ENCODE peak calls at places on chromosomes 12 and 14, in ten cellular contexts. One of them, this sample, is unnamed. For H3K9me3, the result is how much of the 10 kb centered on the place peaks cover.

GRCh38 chr14:61780125-61780524 is 17.9 kb downstream of the SNAPC1 start:
- DNase-seq in uterus: no peak
- DNase-seq in IMR-90: no peak
- DNase-seq in transverse colon: no peak
- DNase-seq in breast epithelium: no peak
- DNase-seq in heart left ventricle: no peak
- DNase-seq in body of pancreas: no peak
- DNase-seq in HCT116: no peak
- DNase-seq in prostate gland: no peak
- DNase-seq in stomach: no peak
- DNase-seq in this sample: no peak

GRCh38 chr12:102462803-102463499 is 17.4 kb downstream of the IGF1 start:
- DNase-seq in uterus: no peak
- DNase-seq in IMR-90: peak
- DNase-seq in transverse colon: no peak
- DNase-seq in breast epithelium: no peak
- DNase-seq in heart left ventricle: no peak
- DNase-seq in body of pancreas: no peak
- DNase-seq in HCT116: no peak
- DNase-seq in prostate gland: no peak
- DNase-seq in stomach: no peak
- DNase-seq in this sample: no peak

GRCh38 chr12:97308576-97309198 is 153.9 kb upstream of the RMST start:
- DNase-seq in uterus: no peak
- DNase-seq in IMR-90: peak
- DNase-seq in transverse colon: no peak
- DNase-seq in breast epithelium: no peak
- DNase-seq in heart left ventricle: no peak
- DNase-seq in body of pancreas: no peak
- DNase-seq in HCT116: peak
- DNase-seq in prostate gland: peak
- DNase-seq in stomach: no peak
- DNase-seq in this sample: no peak

GRCh38 chr12:8549381-8549780 is 8.7 kb upstream of the CLEC4E start:
- DNase-seq in uterus: no peak
- DNase-seq in IMR-90: no peak
- DNase-seq in transverse colon: no peak
- DNase-seq in breast epithelium: no peak
- DNase-seq in heart left ventricle: no peak
- DNase-seq in body of pancreas: no peak
- DNase-seq in HCT116: no peak
- DNase-seq in prostate gland: no peak
- DNase-seq in stomach: no peak
- DNase-seq in this sample: no peak

GRCh38 chr12:94263905-94264655 is 115.7 kb downstream of the PLXNC1 start:
- DNase-seq in uterus: peak
- DNase-seq in IMR-90: no peak
- DNase-seq in transverse colon: no peak
- DNase-seq in breast epithelium: no peak
- DNase-seq in heart left ventricle: peak
- DNase-seq in body of pancreas: no peak
- DNase-seq in HCT116: no peak
- DNase-seq in prostate gland: no peak
- DNase-seq in stomach: no peak
- DNase-seq in this sample: no peak

GRCh38 chr12:65525501-65526141 is 247.1 kb downstream of the MSRB3 start:
- DNase-seq in uterus: no peak
- DNase-seq in IMR-90: peak
- DNase-seq in transverse colon: no peak
- DNase-seq in breast epithelium: no peak
- DNase-seq in heart left ventricle: no peak
- DNase-seq in body of pancreas: no peak
- DNase-seq in HCT116: no peak
- DNase-seq in prostate gland: no peak
- DNase-seq in stomach: no peak
- DNase-seq in this sample: no peak

GRCh38 chr12:46959484-46959883 is 119.9 kb upstream of the PCED1B start:
- DNase-seq in uterus: no peak
- DNase-seq in IMR-90: peak
- DNase-seq in transverse colon: no peak
- DNase-seq in breast epithelium: no peak
- DNase-seq in heart left ventricle: no peak
- DNase-seq in body of pancreas: no peak
- DNase-seq in HCT116: peak
- DNase-seq in prostate gland: no peak
- DNase-seq in stomach: no peak
- DNase-seq in this sample: peak

GRCh38 chr14:55354500-55354899 is 57.1 kb downstream of the ATG14 start:
- DNase-seq in uterus: peak
- DNase-seq in IMR-90: peak
- DNase-seq in transverse colon: peak
- DNase-seq in breast epithelium: no peak
- DNase-seq in heart left ventricle: peak
- DNase-seq in body of pancreas: peak
- DNase-seq in HCT116: peak
- DNase-seq in prostate gland: peak
- DNase-seq in stomach: peak
- DNase-seq in this sample: peak

GRCh38 chr12:53791735-53792326 is 40.1 kb upstream of the CISTR start:
- DNase-seq in uterus: no peak
- DNase-seq in IMR-90: no peak
- DNase-seq in transverse colon: no peak
- DNase-seq in breast epithelium: no peak
- DNase-seq in heart left ventricle: no peak
- DNase-seq in body of pancreas: peak
- DNase-seq in HCT116: peak
- DNase-seq in prostate gland: no peak
- DNase-seq in stomach: peak
- DNase-seq in this sample: no peak

GRCh38 chr12:22172501-22172900 is 126.5 kb downstream of the CMAS start:
- DNase-seq in uterus: no peak
- DNase-seq in IMR-90: no peak
- DNase-seq in transverse colon: no peak
- DNase-seq in breast epithelium: no peak
- DNase-seq in heart left ventricle: no peak
- DNase-seq in body of pancreas: no peak
- DNase-seq in HCT116: no peak
- DNase-seq in prostate gland: no peak
- DNase-seq in stomach: no peak
- DNase-seq in this sample: no peak

GRCh38 chr14:99579077-99579836 is 24.8 kb downstream of the CCDC85C start:
- DNase-seq in uterus: peak
- DNase-seq in IMR-90: no peak
- DNase-seq in transverse colon: peak
- DNase-seq in breast epithelium: peak
- DNase-seq in heart left ventricle: no peak
- DNase-seq in body of pancreas: peak
- DNase-seq in HCT116: no peak
- DNase-seq in prostate gland: peak
- DNase-seq in stomach: peak
- DNase-seq in this sample: no peak

GRCh38 chr12:78916845-78917480 is 52.4 kb downstream of the SYT1 start:
- DNase-seq in uterus: no peak
- DNase-seq in IMR-90: peak
- DNase-seq in transverse colon: no peak
- DNase-seq in breast epithelium: no peak
- DNase-seq in heart left ventricle: no peak
- DNase-seq in body of pancreas: no peak
- DNase-seq in HCT116: peak
- DNase-seq in prostate gland: no peak
- DNase-seq in stomach: no peak
- DNase-seq in this sample: no peak

GRCh38 chr14:54796961-54797360 is 105.7 kb downstream of the GCH1 start:
- DNase-seq in uterus: no peak
- DNase-seq in IMR-90: peak
- DNase-seq in transverse colon: no peak
- DNase-seq in breast epithelium: no peak
- DNase-seq in heart left ventricle: no peak
- DNase-seq in body of pancreas: no peak
- DNase-seq in HCT116: no peak
- DNase-seq in prostate gland: no peak
- DNase-seq in stomach: no peak
- DNase-seq in this sample: no peak

GRCh38 chr12:1306817-1307216 is 287.6 kb downstream of the FBXL14 start:
- DNase-seq in uterus: no peak
- DNase-seq in IMR-90: no peak
- DNase-seq in transverse colon: no peak
- DNase-seq in breast epithelium: no peak
- DNase-seq in heart left ventricle: no peak
- DNase-seq in body of pancreas: no peak
- DNase-seq in HCT116: no peak
- DNase-seq in prostate gland: no peak
- DNase-seq in stomach: no peak
- DNase-seq in this sample: no peak
- H3K27ac ChIP-seq in uterus: no peak
- H3K27ac ChIP-seq in IMR-90: no peak
- H3K27ac ChIP-seq in transverse colon: no peak
- H3K27ac ChIP-seq in breast epithelium: no peak
- H3K27ac ChIP-seq in heart left ventricle: no peak
- H3K27ac ChIP-seq in body of pancreas: peak
- H3K27ac ChIP-seq in HCT116: no peak
- H3K27ac ChIP-seq in prostate gland: no peak
- H3K27ac ChIP-seq in stomach: peak
- H3K27ac ChIP-seq in this sample: no peak

DNA sequence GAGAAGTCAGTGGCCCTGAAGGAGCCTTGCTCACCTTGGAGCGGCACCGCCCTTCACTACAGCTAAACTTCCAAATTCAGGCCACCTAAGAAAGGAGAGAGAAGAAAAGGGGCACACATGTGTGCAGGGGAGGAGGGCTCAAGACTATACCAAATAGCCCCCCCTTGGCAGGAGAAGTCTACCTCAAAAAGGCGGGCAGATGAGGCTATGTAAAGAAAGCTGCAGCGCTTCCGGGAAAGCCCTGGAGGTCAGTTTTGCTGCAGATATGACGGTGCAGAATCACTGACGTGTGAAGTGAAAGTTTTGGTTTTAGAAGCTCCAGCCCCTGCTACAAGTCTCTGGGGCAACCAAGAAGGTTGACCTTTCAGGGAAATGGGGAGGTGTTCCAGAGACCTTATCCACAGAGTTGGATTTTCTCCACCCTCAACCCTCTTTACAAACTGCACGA is 48.2 kb upstream of the PNMA1 start:
- DNase-seq in uterus: no peak
- DNase-seq in IMR-90: no peak
- DNase-seq in transverse colon: peak
- DNase-seq in breast epithelium: no peak
- DNase-seq in heart left ventricle: no peak
- DNase-seq in body of pancreas: no peak
- DNase-seq in HCT116: no peak
- DNase-seq in prostate gland: no peak
- DNase-seq in stomach: no peak
- DNase-seq in this sample: no peak
- TF ChIP-seq POLR2A in uterus: no peak
- TF ChIP-seq POLR2A in IMR-90: no peak
- TF ChIP-seq POLR2A in transverse colon: no peak
- TF ChIP-seq POLR2A in breast epithelium: no peak
- TF ChIP-seq POLR2A in heart left ventricle: no peak
- TF ChIP-seq POLR2A in body of pancreas: no peak
- TF ChIP-seq POLR2A in HCT116: no peak
- TF ChIP-seq POLR2A in prostate gland: no peak
- TF ChIP-seq POLR2A in stomach: no peak
- TF ChIP-seq POLR2A in this sample: no peak

DNA sequence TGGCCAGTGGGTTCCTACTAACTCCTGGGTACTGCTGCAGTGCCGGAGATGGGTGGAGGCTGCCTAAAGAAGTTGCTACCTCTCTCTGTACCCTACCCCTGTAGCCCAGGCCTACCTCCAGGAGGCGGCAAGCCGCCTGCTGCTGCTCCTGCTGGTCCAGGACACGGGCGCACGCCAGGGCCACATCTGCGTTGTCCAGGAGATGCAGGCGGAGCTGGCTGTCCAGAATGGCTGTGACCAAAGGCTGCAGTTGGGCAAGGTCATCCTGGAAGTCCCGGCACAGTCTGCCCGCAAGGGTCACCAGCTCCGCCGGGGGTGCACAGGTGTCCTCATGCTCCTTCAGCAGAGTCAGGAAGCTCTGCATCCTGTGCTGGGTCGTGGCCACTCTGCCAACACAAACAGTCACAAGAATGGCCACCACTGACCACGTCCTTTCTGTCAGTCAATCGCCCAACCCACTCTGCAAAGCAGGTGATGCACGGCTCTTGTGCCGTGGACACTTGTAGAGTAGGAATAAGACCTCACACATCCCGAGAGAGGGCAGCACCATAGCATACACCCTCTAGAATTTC is 1.6 kb downstream of the ANHX start:
- DNase-seq in uterus: no peak
- DNase-seq in IMR-90: no peak
- DNase-seq in transverse colon: no peak
- DNase-seq in breast epithelium: no peak
- DNase-seq in heart left ventricle: no peak
- DNase-seq in body of pancreas: no peak
- DNase-seq in HCT116: no peak
- DNase-seq in prostate gland: no peak
- DNase-seq in stomach: no peak
- DNase-seq in this sample: no peak
- H3K9me3 ChIP-seq in uterus: under half
- H3K9me3 ChIP-seq in IMR-90: half or more
- H3K9me3 ChIP-seq in transverse colon: under half
- H3K9me3 ChIP-seq in breast epithelium: half or more
- H3K9me3 ChIP-seq in heart left ventricle: under half
- H3K9me3 ChIP-seq in body of pancreas: under half
- H3K9me3 ChIP-seq in HCT116: under half
- H3K9me3 ChIP-seq in prostate gland: under half
- H3K9me3 ChIP-seq in stomach: under half
- H3K9me3 ChIP-seq in this sample: under half

GRCh38 chr14:32495435-32495734 is 166.3 kb downstream of the AKAP6 start:
- DNase-seq in uterus: no peak
- DNase-seq in IMR-90: no peak
- DNase-seq in transverse colon: no peak
- DNase-seq in breast epithelium: no peak
- DNase-seq in heart left ventricle: no peak
- DNase-seq in body of pancreas: no peak
- DNase-seq in HCT116: no peak
- DNase-seq in prostate gland: no peak
- DNase-seq in stomach: no peak
- DNase-seq in this sample: no peak

GRCh38 chr14:32494566-32495434 is 165.7 kb downstream of the AKAP6 start:
- DNase-seq in uterus: no peak
- DNase-seq in IMR-90: peak
- DNase-seq in transverse colon: no peak
- DNase-seq in breast epithelium: no peak
- DNase-seq in heart left ventricle: peak
- DNase-seq in body of pancreas: no peak
- DNase-seq in HCT116: no peak
- DNase-seq in prostate gland: no peak
- DNase-seq in stomach: no peak
- DNase-seq in this sample: peak

GRCh38 chr14:32497233-32497632 is 168.1 kb downstream of the AKAP6 start:
- DNase-seq in uterus: no peak
- DNase-seq in IMR-90: no peak
- DNase-seq in transverse colon: no peak
- DNase-seq in breast epithelium: no peak
- DNase-seq in heart left ventricle: no peak
- DNase-seq in body of pancreas: no peak
- DNase-seq in HCT116: no peak
- DNase-seq in prostate gland: no peak
- DNase-seq in stomach: no peak
- DNase-seq in this sample: no peak

GRCh38 chr14:32491413-32492016 is 162.4 kb downstream of the AKAP6 start:
- DNase-seq in uterus: no peak
- DNase-seq in IMR-90: no peak
- DNase-seq in transverse colon: no peak
- DNase-seq in breast epithelium: no peak
- DNase-seq in heart left ventricle: no peak
- DNase-seq in body of pancreas: no peak
- DNase-seq in HCT116: no peak
- DNase-seq in prostate gland: no peak
- DNase-seq in stomach: no peak
- DNase-seq in this sample: no peak

GRCh38 chr14:32492482-32492881 is 163.4 kb downstream of the AKAP6 start:
- DNase-seq in uterus: no peak
- DNase-seq in IMR-90: no peak
- DNase-seq in transverse colon: no peak
- DNase-seq in breast epithelium: no peak
- DNase-seq in heart left ventricle: no peak
- DNase-seq in body of pancreas: no peak
- DNase-seq in HCT116: no peak
- DNase-seq in prostate gland: no peak
- DNase-seq in stomach: no peak
- DNase-seq in this sample: no peak
- H3K27ac ChIP-seq in uterus: no peak
- H3K27ac ChIP-seq in IMR-90: no peak
- H3K27ac ChIP-seq in transverse colon: no peak
- H3K27ac ChIP-seq in breast epithelium: no peak
- H3K27ac ChIP-seq in heart left ventricle: peak
- H3K27ac ChIP-seq in body of pancreas: no peak
- H3K27ac ChIP-seq in HCT116: no peak
- H3K27ac ChIP-seq in prostate gland: no peak
- H3K27ac ChIP-seq in stomach: no peak
- H3K27ac ChIP-seq in this sample: peak

This sample was measured in gastrocnemius medialis.